ENCODE peak calls at places on chromosome 4, in eight cellular contexts. R is HFF-Myc; A is astrocyte of the spinal cord; W is breast epithelium; G is KBM-7; D is fibroblast of the aortic adventitia; Z is head of caudate nucleus; B is activated T-helper 1 cell treated with anti-CD3 and anti-CD28 coated beads, Interleukin-2, amount 50 U/mL, for 16 hours. C is an unnamed sample.

GRCh38 chr4:38759077-38759789 is 23.6 kb downstream of the TLR10 start:
- DNase-seq in R (peak), A (peak), W (peak), G (peak), D (peak), Z (peak), B (peak), C (peak)

GRCh38 chr4:69957209-69957608 is 8.3 kb downstream of the CSN2 start:
- DNase-seq in R (no peak), A (no peak), W (no peak), G (no peak), D (no peak), Z (no peak), B (no peak), C (no peak)

GRCh38 chr4:17580969-17581368 is 4.0 kb downstream of the LAP3 start:
- DNase-seq in R (no peak), A (peak), W (no peak), G (no peak), D (peak), Z (no peak), B (no peak), C (no peak)

GRCh38 chr4:21795091-21795490 is 153.5 kb downstream of the KCNIP4 start:
- DNase-seq in R (no peak), A (peak), W (no peak), G (no peak), D (peak), Z (no peak), B (no peak), C (no peak)

GRCh38 chr4:138242830-138243149 is 641 bp upstream of the SLC7A11 start:
- DNase-seq in R (no peak), A (no peak), W (no peak), G (no peak), D (no peak), Z (no peak), B (no peak), C (no peak)

GRCh38 chr4:142355417-142355930 is 490.6 kb downstream of the INPP4B start:
- DNase-seq in R (no peak), A (no peak), W (no peak), G (no peak), D (peak), Z (no peak), B (no peak), C (no peak)

GRCh38 chr4:105457997-105458396 is 15.9 kb downstream of the PPA2 start:
- DNase-seq in R (no peak), A (no peak), W (no peak), G (no peak), D (peak), Z (no peak), B (no peak), C (no peak)

GRCh38 chr4:128776794-128777216 is 32.7 kb upstream of the JADE1 start:
- DNase-seq in R (peak), A (peak), W (no peak), G (no peak), D (peak), Z (no peak), B (no peak), C (peak)

GRCh38 chr4:184000457-184001395 is 95.6 kb downstream of the STOX2 start:
- DNase-seq in R (no peak), A (no peak), W (no peak), G (no peak), D (no peak), Z (peak), B (no peak), C (no peak)

GRCh38 chr4:175509320-175509719 is 302.7 kb downstream of the GPM6A start:
- DNase-seq in R (no peak), A (no peak), W (no peak), G (peak), D (no peak), Z (no peak), B (no peak), C (no peak)

GRCh38 chr4:5791654-5792053 is 80.7 kb downstream of the EVC start:
- DNase-seq in R (no peak), A (no peak), W (no peak), G (no peak), D (no peak), Z (no peak), B (no peak), C (no peak)

GRCh38 chr4:151948351-151949016 is 187.7 kb upstream of the GATB start:
- DNase-seq in R (no peak), A (peak), W (no peak), G (no peak), D (peak), Z (no peak), B (no peak), C (no peak)

GRCh38 chr4:90207887-90208454 is 80.8 kb downstream of the CCSER1 start:
- DNase-seq in R (no peak), A (no peak), W (no peak), G (no peak), D (no peak), Z (no peak), B (no peak), C (no peak)

GRCh38 chr4:78720994-78721677 is 55.0 kb upstream of the BMP2K start:
- DNase-seq in R (no peak), A (no peak), W (no peak), G (peak), D (no peak), Z (no peak), B (no peak), C (no peak)

GRCh38 chr4:40562681-40563080 is 67.0 kb downstream of the RBM47 start:
- DNase-seq in R (no peak), A (no peak), W (no peak), G (no peak), D (no peak), Z (no peak), B (no peak), C (no peak)